ENCODE peak calls at places on chromosomes 1 and 21, in nine cellular contexts. X is PC-3, G is transverse colon, Q is left ventricle myocardium inferior, N is ovary, R is MM.1S, B is pancreas, O is fibroblast of lung, V is H9. F is an unnamed sample.

GRCh38 chr1:52460686-52461085 is 56.3 kb downstream of the PRPF38A start:
- DNase-seq in X (peak), G (no peak), Q (no peak), N (no peak), R (no peak), B (no peak), O (no peak), V (no peak), F (no peak)

GRCh38 chr1:160148121-160148520 is 3.3 kb upstream of the ATP1A4 start:
- DNase-seq in X (no peak), G (no peak), Q (no peak), N (no peak), R (no peak), B (no peak), O (no peak), V (no peak), F (no peak)

GRCh38 chr1:61287014-61287413 is 204.7 kb downstream of the NFIA start:
- DNase-seq in X (peak), G (no peak), Q (no peak), N (no peak), R (no peak), B (no peak), O (no peak), V (no peak), F (no peak)

GRCh38 chr21:44294391-44295162 is 5.3 kb upstream of the PFKL start:
- DNase-seq in X (no peak), G (peak), Q (peak), N (peak), R (no peak), B (no peak), O (peak), V (no peak), F (no peak)

GRCh38 chr1:115757286-115757810 is 11.2 kb downstream of the CASQ2 start:
- DNase-seq in X (no peak), G (no peak), Q (no peak), N (no peak), R (no peak), B (no peak), O (peak), V (no peak), F (no peak)

GRCh38 chr1:36327421-36328087 is 4.1 kb upstream of the EVA1B start:
- DNase-seq in X (peak), G (no peak), Q (no peak), N (no peak), R (no peak), B (no peak), O (no peak), V (no peak), F (no peak)

GRCh38 chr1:185670187-185670627 is 64.0 kb upstream of the HMCN1 start:
- DNase-seq in X (peak), G (peak), Q (no peak), N (peak), R (peak), B (no peak), O (peak), V (no peak), F (peak)

GRCh38 chr1:19390901-19391595 is 78.9 kb downstream of the SLC66A1 start:
- DNase-seq in X (peak), G (peak), Q (peak), N (peak), R (no peak), B (peak), O (peak), V (no peak), F (peak)

GRCh38 chr1:33323663-33324477 is 3.0 kb upstream of the A3GALT2 start:
- DNase-seq in X (no peak), G (no peak), Q (no peak), N (no peak), R (no peak), B (no peak), O (no peak), V (no peak), F (no peak)

GRCh38 chr1:6373961-6374720 is 19.4 kb downstream of the ACOT7 start:
- DNase-seq in X (no peak), G (no peak), Q (no peak), N (no peak), R (no peak), B (peak), O (no peak), V (no peak), F (no peak)

GRCh38 chr1:22831729-22832413 is 121.2 kb downstream of the EPHB2 start:
- DNase-seq in X (peak), G (peak), Q (no peak), N (no peak), R (no peak), B (no peak), O (peak), V (no peak), F (no peak)

GRCh38 chr1:170732262-170732595 is 68.3 kb downstream of the PRRX1 start:
- DNase-seq in X (no peak), G (no peak), Q (no peak), N (no peak), R (no peak), B (no peak), O (peak), V (no peak), F (no peak)

GRCh38 chr1:94677714-94678113 is 136.2 kb upstream of the F3 start:
- DNase-seq in X (no peak), G (no peak), Q (no peak), N (no peak), R (no peak), B (no peak), O (no peak), V (no peak), F (no peak)

GRCh38 chr1:178724386-178724733 is 684 bp upstream of the RALGPS2 start:
- DNase-seq in X (no peak), G (no peak), Q (no peak), N (no peak), R (no peak), B (no peak), O (no peak), V (no peak), F (no peak)

GRCh38 chr1:79711001-79711431 is 704.5 kb upstream of the ADGRL4 start:
- DNase-seq in X (no peak), G (no peak), Q (no peak), N (no peak), R (peak), B (no peak), O (peak), V (no peak), F (no peak)

GRCh38 chr1:65581120-65581519 is 160.7 kb downstream of the LEPR start:
- DNase-seq in X (peak), G (no peak), Q (no peak), N (no peak), R (no peak), B (no peak), O (peak), V (no peak), F (no peak)

GRCh38 chr1:160004427-160004826 is 27.4 kb downstream of the PIGM start:
- DNase-seq in X (no peak), G (no peak), Q (no peak), N (no peak), R (no peak), B (no peak), O (no peak), V (no peak), F (no peak)

GRCh38 chr1:67978988-67979516 is 71.4 kb downstream of the DIRAS3 start:
- DNase-seq in X (peak), G (no peak), Q (no peak), N (no peak), R (no peak), B (no peak), O (peak), V (no peak), F (no peak)

GRCh38 chr21:36692125-36692843 is 6.6 kb upstream of the SIM2 start:
- DNase-seq in X (no peak), G (no peak), Q (no peak), N (no peak), R (no peak), B (no peak), O (no peak), V (no peak), F (no peak)

GRCh38 chr21:36694041-36694515 is 4.8 kb upstream of the SIM2 start:
- DNase-seq in X (no peak), G (no peak), Q (no peak), N (no peak), R (no peak), B (no peak), O (peak), V (no peak), F (peak)

GRCh38 chr21:36694593-36695282 is 4.2 kb upstream of the SIM2 start:
- DNase-seq in X (no peak), G (no peak), Q (no peak), N (no peak), R (no peak), B (no peak), O (no peak), V (no peak), F (no peak)

GRCh38 chr21:36692844-36693143 is 6.1 kb upstream of the SIM2 start:
- DNase-seq in X (no peak), G (no peak), Q (no peak), N (no peak), R (no peak), B (no peak), O (no peak), V (no peak), F (no peak)

DNA sequence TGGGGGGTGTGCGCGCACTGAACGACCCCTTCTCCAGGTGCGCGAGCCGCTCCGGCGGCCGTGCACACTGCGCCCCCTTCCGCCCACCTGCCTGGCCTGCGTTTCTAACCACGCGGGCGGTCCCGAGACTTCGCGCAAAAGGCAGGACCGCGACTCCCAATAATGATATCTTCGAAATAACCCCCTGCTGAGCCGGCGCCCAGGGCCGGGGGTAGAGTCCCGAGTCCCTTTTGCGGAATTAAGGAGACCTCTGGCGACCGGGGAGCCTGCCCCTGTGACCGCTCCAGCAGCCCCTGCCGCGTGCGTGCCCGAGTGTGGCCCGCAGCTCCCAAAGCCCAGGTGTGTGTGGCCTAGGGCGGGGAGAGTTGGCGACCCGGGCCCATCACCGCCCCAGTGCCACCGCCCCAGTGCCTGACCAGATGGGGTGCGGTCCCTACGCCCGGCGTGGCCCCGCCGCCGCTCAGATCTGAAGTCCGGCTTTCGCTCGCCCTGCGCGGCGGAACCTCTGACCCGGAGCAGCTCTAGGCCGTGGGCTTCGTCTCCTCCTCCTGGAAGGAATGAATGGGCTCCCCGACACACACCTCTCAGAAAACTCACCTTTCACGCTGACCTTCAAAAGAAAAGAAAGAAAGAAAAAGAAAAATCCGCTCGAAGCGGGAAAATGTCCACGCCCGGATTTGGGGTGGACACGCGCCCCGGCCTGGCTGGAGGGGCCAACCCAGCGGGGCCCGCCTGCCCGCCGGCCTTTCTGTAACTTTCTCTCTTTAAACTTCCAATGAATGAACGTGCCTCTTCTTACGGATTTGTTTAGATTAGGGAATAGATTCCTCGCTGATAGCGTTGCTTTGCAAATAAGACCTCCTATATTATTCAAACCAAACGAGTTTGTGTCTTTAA is 5.5 kb upstream of the SIM2 start:
- DNase-seq in X (no peak), G (no peak), Q (no peak), N (no peak), R (no peak), B (no peak), O (no peak), V (peak), F (peak)
- TF ChIP-seq CTCF in X (no peak), G (no peak), Q (no peak), N (no peak), R (no peak), B (no peak), O (no peak), V (peak), F (peak)

GRCh38 chr1:245095903-245096302 is 58.9 kb upstream of the KIF26B start:
- DNase-seq in X (no peak), G (no peak), Q (no peak), N (no peak), R (no peak), B (no peak), O (no peak), V (no peak), F (no peak)
- H3K27ac ChIP-seq in X (no peak), G (no peak), Q (no peak), N (no peak), R (no peak), B (no peak), O (no peak), V (no peak), F (no peak)

DNA sequence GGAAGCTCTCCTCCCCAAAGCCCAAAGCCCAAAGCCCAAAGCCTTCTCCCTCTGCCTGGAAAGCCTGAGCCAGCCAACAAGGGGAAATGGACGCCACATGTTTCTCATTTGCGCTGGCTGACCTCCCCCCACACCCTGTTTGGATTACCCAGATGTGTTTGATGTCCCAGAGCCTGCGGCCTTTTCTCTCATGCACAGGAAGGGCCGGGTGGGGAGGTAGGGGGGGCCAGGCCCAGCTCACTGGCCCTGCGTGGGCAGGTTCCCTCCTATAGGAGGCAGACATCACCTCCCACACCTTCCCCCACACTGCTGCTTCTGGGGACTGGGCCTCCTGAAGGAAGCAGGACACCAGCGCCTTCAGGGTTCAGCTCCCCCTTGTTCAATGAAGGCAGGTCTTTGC is 116.3 kb downstream of the NAV1 start:
- DNase-seq in X (no peak), G (no peak), Q (no peak), N (no peak), R (no peak), B (no peak), O (peak), V (peak), F (peak)
- TF ChIP-seq CTCF in X (no peak), G (no peak), Q (no peak), N (no peak), R (no peak), B (no peak), O (no peak), V (peak), F (peak)

GRCh38 chr1:34779526-34779925 is 1.5 kb upstream of the GJB3 start:
- DNase-seq in X (peak), G (no peak), Q (no peak), N (no peak), R (no peak), B (no peak), O (no peak), V (no peak), F (no peak)

GRCh38 chr1:34781071-34781843 is at the start of gene GJB3:
- DNase-seq in X (peak), G (peak), Q (no peak), N (no peak), R (no peak), B (no peak), O (no peak), V (peak), F (no peak)

GRCh38 chr1:34779005-34779404 is 2.0 kb upstream of the GJB3 start:
- DNase-seq in X (no peak), G (no peak), Q (no peak), N (no peak), R (no peak), B (no peak), O (no peak), V (no peak), F (no peak)

GRCh38 chr1:34780528-34780927 is 486 bp upstream of the GJB3 start:
- DNase-seq in X (peak), G (no peak), Q (no peak), N (no peak), R (no peak), B (no peak), O (no peak), V (no peak), F (no peak)

GRCh38 chr1:34779962-34780361 is 1.1 kb upstream of the GJB3 start:
- DNase-seq in X (no peak), G (no peak), Q (no peak), N (no peak), R (no peak), B (no peak), O (no peak), V (no peak), F (no peak)
- H3K27ac ChIP-seq in X (peak), G (no peak), Q (no peak), N (no peak), R (no peak), B (no peak), O (no peak), V (no peak), F (no peak)

DNA sequence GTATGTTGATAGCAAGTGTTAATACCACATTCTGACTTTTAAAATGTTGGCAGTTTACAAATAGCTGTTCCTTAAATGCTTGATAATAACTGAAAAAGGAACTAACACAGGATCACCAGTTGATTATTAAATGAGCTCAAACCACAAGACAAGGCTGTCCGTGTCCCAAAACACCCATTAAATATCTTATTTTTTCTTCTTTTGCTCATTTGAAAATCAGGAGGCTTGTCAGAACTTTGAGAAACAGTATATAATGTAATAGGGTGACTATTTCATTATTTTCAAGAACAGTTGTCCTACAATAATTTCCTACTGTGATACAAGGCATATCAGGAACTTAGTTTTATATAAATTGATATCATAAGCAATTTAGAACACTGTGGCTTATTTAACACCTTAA is 2.7 kb downstream of the CDKN2C start:
- DNase-seq in X (no peak), G (no peak), Q (no peak), N (no peak), R (no peak), B (no peak), O (peak), V (no peak), F (no peak)
- TF ChIP-seq CTCF in X (no peak), G (no peak), Q (no peak), N (no peak), R (no peak), B (no peak), O (no peak), V (no peak), F (no peak)

DNA sequence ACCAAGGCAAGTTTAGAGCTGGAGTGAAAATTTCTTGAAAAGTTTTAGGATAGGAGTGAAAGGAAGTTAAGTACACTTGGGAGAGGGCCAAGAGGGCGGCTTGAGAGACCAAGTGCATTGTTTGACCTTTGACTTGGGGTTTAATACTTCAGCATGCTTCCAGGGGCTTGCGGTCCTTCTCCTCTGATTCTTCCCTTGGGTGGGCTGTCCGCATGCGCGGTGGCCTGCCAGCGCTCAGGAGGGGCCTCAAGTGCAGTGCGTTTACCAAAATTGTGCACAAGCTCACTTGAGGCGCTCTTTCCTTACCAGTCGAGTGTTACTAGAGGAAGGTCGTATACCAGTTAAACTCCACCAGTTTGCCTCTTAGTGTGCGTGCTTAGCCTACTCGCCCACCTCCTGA is 91.3 kb upstream of the LYST start:
- DNase-seq in X (no peak), G (no peak), Q (no peak), N (no peak), R (no peak), B (no peak), O (no peak), V (no peak), F (no peak)
- H3K27ac ChIP-seq in X (no peak), G (no peak), Q (no peak), N (no peak), R (no peak), B (no peak), O (no peak), V (no peak), F (no peak)

GRCh38 chr1:40952744-40953315 is 26.7 kb upstream of the CTPS1 start:
- DNase-seq in X (no peak), G (no peak), Q (no peak), N (no peak), R (no peak), B (no peak), O (no peak), V (no peak), F (no peak)
- TF ChIP-seq CTCF in X (peak), G (no peak), Q (peak), N (no peak), R (no peak), B (no peak), O (no peak), V (no peak), F (no peak)

F was measured in WERI-Rb-1.